ENCODE peak calls at places on chromosomes 7 and 10, in four cellular contexts. One of them, this sample, is unnamed.

GRCh38 chr7:16778479-16778878 is 24.9 kb downstream of the TSPAN13 start:
- DNase-seq in H54: no peak
- DNase-seq in ovary: no peak
- DNase-seq in HCT116: no peak
- DNase-seq in this sample: no peak

GRCh38 chr10:47048533-47048905 is 137.3 kb downstream of the PTPN20 start:
- DNase-seq in ovary: no peak
- DNase-seq in HCT116: no peak
- DNase-seq in H54: no peak
- DNase-seq in this sample: peak

GRCh38 chr10:86690231-86690630 is 21.9 kb downstream of the LDB3 start:
- DNase-seq in ovary: no peak
- DNase-seq in H54: no peak
- DNase-seq in HCT116: no peak
- DNase-seq in this sample: no peak

GRCh38 chr10:3127921-3128320 is 44.7 kb downstream of the PITRM1 start:
- DNase-seq in ovary: no peak
- DNase-seq in H54: no peak
- DNase-seq in HCT116: no peak
- DNase-seq in this sample: no peak

GRCh38 chr7:50101873-50102272 is 8.8 kb upstream of the ZPBP start:
- DNase-seq in HCT116: no peak
- DNase-seq in H54: no peak
- DNase-seq in ovary: no peak
- DNase-seq in this sample: no peak

GRCh38 chr10:10725196-10725595 is 292.5 kb upstream of the CELF2 start:
- DNase-seq in HCT116: no peak
- DNase-seq in ovary: no peak
- DNase-seq in H54: no peak
- DNase-seq in this sample: no peak

GRCh38 chr10:61548371-61548770 is 95.2 kb upstream of the TMEM26 start:
- DNase-seq in HCT116: no peak
- DNase-seq in H54: no peak
- DNase-seq in ovary: no peak
- DNase-seq in this sample: no peak

GRCh38 chr7:155360495-155361362 is 63.1 kb downstream of the INSIG1 start:
- DNase-seq in ovary: peak
- DNase-seq in H54: no peak
- DNase-seq in HCT116: no peak
- DNase-seq in this sample: no peak

GRCh38 chr10:126013489-126014281 is 117.3 kb downstream of the FANK1 start:
- DNase-seq in ovary: no peak
- DNase-seq in H54: peak
- DNase-seq in HCT116: no peak
- DNase-seq in this sample: no peak

GRCh38 chr10:133278577-133279265 is 2.1 kb upstream of the ADAM8 start:
- DNase-seq in ovary: no peak
- DNase-seq in HCT116: no peak
- DNase-seq in H54: peak
- DNase-seq in this sample: peak

GRCh38 chr7:135768064-135768463 is 19.5 kb upstream of the FAM180A start:
- DNase-seq in H54: no peak
- DNase-seq in HCT116: no peak
- DNase-seq in ovary: no peak
- DNase-seq in this sample: no peak

GRCh38 chr7:156969972-156970420 is 20.5 kb downstream of the NOM1 start:
- DNase-seq in HCT116: no peak
- DNase-seq in H54: no peak
- DNase-seq in ovary: no peak
- DNase-seq in this sample: no peak

GRCh38 chr7:87345962-87346371 is 503 bp downstream of the CROT start:
- DNase-seq in HCT116: no peak
- DNase-seq in H54: no peak
- DNase-seq in ovary: no peak
- DNase-seq in this sample: no peak

GRCh38 chr10:55374060-55374459 is 573.0 kb upstream of the PCDH15 start:
- DNase-seq in ovary: no peak
- DNase-seq in HCT116: no peak
- DNase-seq in H54: no peak
- DNase-seq in this sample: no peak

GRCh38 chr10:69726850-69727249 is 74.9 kb upstream of the COL13A1 start:
- DNase-seq in ovary: no peak
- DNase-seq in H54: no peak
- DNase-seq in HCT116: no peak
- DNase-seq in this sample: no peak

GRCh38 chr10:130757271-130757670 is 554.2 kb downstream of the TCERG1L start:
- DNase-seq in HCT116: no peak
- DNase-seq in ovary: no peak
- DNase-seq in H54: no peak
- DNase-seq in this sample: peak

GRCh38 chr7:139034336-139034735 is 1.5 kb downstream of the ZC3HAV1L start:
- DNase-seq in H54: no peak
- DNase-seq in HCT116: no peak
- DNase-seq in ovary: no peak
- DNase-seq in this sample: no peak

GRCh38 chr7:3265388-3265787 is 35.7 kb upstream of the SDK1 start:
- DNase-seq in ovary: no peak
- DNase-seq in H54: no peak
- DNase-seq in HCT116: no peak
- DNase-seq in this sample: no peak

GRCh38 chr7:69858471-69858870 is 260.2 kb downstream of the AUTS2 start:
- DNase-seq in H54: no peak
- DNase-seq in ovary: no peak
- DNase-seq in HCT116: no peak
- DNase-seq in this sample: no peak

GRCh38 chr10:89891006-89891405 is 189.6 kb downstream of the KIF20B start:
- DNase-seq in HCT116: no peak
- DNase-seq in H54: no peak
- DNase-seq in ovary: no peak
- DNase-seq in this sample: no peak

GRCh38 chr10:4850400-4850799 is 24.4 kb downstream of the AKR1E2 start:
- DNase-seq in ovary: no peak
- DNase-seq in H54: no peak
- DNase-seq in HCT116: no peak
- DNase-seq in this sample: no peak

GRCh38 chr7:112204072-112204775 is 2.0 kb downstream of the DOCK4 start:
- DNase-seq in H54: peak
- DNase-seq in HCT116: no peak
- DNase-seq in ovary: no peak
- DNase-seq in this sample: no peak

GRCh38 chr7:3233301-3233700 is 67.8 kb upstream of the SDK1 start:
- DNase-seq in HCT116: no peak
- DNase-seq in H54: no peak
- DNase-seq in ovary: no peak
- DNase-seq in this sample: no peak

GRCh38 chr7:157400171-157400860 is 63.5 kb downstream of the DNAJB6 start:
- DNase-seq in H54: no peak
- DNase-seq in HCT116: no peak
- DNase-seq in ovary: no peak
- DNase-seq in this sample: no peak

GRCh38 chr10:122237326-122237725 is 33.8 kb upstream of the BTBD16 start:
- DNase-seq in H54: no peak
- DNase-seq in ovary: no peak
- DNase-seq in HCT116: no peak
- DNase-seq in this sample: no peak

DNA sequence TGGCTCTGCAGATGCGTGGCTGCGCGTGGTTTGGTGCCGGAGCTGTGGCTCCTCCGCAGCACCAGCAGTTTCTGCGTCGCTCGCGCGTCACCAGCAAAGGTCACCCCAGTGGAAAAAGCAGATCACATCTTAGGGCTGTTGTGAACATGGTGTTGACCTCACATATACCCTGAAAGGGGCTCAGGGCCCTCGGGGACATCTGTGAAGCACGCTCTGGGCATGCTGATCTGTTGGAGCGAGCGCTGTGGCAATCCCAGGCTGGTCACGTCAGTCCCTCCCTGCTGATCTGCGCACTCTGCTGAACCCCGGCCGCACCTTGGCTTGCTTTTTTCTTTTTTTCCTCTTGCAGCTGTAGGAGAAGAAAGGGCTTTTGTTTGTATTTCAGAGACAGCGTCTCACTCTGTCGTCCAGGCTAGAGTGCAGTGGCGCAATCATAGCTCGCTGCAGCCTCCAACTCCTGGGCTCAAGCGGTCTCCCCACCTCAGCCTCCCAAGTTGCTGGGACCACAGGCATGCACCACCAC is 33.3 kb upstream of the AP5Z1 start:
- DNase-seq in HCT116: no peak
- DNase-seq in ovary: no peak
- DNase-seq in H54: no peak
- DNase-seq in this sample: peak
- TF ChIP-seq POLR2A in HCT116: no peak
- TF ChIP-seq POLR2A in ovary: no peak
- TF ChIP-seq POLR2A in H54: no peak
- TF ChIP-seq POLR2A in this sample: no peak

GRCh38 chr10:74190494-74190893 is 39.5 kb downstream of the ADK start:
- DNase-seq in H54: no peak
- DNase-seq in ovary: no peak
- DNase-seq in HCT116: no peak
- DNase-seq in this sample: no peak
- TF ChIP-seq POLR2A in H54: no peak
- TF ChIP-seq POLR2A in ovary: no peak
- TF ChIP-seq POLR2A in HCT116: no peak
- TF ChIP-seq POLR2A in this sample: no peak

DNA sequence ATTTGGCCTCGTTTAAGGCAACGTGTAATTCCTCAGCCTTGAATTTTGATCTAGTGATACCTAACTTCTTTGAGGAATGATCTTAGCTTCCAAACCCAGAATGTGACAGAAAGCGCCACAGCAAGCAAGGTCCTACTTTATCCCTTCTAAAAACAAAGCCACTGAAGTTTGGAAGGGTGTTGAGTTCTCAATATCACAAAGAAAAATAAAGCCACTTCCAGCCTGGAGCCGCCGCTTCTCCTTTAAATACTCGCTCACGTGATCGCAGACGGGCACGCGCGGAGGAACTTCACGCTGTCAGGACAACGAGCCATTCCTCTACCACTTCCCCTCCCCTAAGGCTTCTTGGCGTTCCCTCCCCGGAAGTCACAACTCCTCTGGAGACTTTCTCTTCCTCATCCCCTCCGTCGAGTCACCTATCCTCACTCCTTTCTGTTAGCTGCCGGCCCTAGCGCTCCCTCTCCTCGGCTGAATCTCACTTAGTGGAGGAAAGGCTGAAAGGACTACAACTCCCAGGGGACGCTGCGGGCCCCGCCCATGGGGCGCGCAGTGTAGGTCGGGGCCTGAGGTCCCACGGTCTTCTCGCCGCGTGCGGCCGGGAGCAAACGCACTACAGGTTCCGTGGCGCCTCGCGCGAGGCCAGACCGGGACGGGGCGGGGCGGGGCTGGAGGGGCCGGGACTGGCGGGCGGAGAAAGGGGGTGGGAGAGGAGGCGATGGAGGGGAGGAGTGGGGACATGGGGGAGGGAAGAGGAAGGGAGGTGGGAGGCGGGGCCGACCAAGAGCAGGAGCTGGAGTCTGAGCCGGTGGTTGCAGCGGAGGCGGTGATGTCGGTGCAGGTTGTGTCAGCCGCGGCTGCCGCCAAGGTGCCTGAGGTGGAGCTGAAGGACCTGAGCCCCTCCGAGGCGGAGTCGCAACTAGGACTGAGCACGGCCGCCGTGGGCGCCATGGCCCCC is at the start of gene AHCYL2:
- DNase-seq in H54: peak
- DNase-seq in HCT116: peak
- DNase-seq in ovary: peak
- DNase-seq in this sample: peak
- TF ChIP-seq POLR2A in H54: peak
- TF ChIP-seq POLR2A in HCT116: peak
- TF ChIP-seq POLR2A in ovary: peak
- TF ChIP-seq POLR2A in this sample: peak

GRCh38 chr10:102817175-102817574 is 20.0 kb downstream of the CYP17A1 start:
- DNase-seq in HCT116: no peak
- DNase-seq in H54: no peak
- DNase-seq in ovary: no peak
- DNase-seq in this sample: no peak

GRCh38 chr10:102814873-102815661 is 22.1 kb downstream of the CYP17A1 start:
- DNase-seq in HCT116: no peak
- DNase-seq in H54: no peak
- DNase-seq in ovary: peak
- DNase-seq in this sample: peak

GRCh38 chr10:102814456-102814871 is 22.7 kb downstream of the CYP17A1 start:
- DNase-seq in ovary: no peak
- DNase-seq in H54: no peak
- DNase-seq in HCT116: no peak
- DNase-seq in this sample: peak

GRCh38 chr10:102813734-102814455 is 23.3 kb downstream of the CYP17A1 start:
- DNase-seq in H54: no peak
- DNase-seq in ovary: peak
- DNase-seq in HCT116: no peak
- DNase-seq in this sample: peak

DNA sequence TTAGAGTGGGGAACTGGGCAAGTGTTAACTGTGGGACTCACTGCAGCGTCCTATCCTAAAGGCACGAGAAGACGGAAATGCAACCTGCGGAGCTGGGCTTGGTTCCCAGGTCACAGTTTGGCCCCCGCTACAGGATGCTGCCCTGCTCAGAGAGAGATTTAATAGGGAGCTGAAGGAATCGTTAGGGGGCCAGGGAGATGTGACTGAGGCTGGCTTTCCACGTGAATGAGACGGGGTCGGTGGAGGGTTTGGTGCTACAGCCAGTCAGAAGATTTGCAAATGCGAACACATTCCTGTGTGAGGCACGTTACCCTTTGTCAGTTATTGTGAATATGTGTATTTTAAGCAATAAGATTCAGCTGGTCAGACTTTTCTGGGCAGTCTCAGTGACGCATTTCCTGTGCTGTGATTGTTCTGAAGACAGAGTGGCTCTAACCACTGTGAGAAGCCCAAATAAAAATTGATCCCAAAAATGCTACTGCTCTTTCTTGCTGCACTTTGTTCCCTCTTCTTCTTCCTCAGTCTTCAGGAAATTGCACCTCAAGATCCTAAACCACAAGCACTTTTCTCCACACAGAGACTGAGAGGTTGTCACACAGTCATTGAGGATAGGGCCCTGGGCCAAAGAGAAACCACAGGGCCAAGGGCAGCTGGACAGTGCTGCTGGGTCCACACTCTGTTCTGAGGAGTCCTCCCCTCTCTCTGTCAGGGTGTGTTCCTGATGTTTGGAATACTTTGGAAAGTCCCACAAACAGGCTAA is 21.2 kb downstream of the CYP17A1 start:
- DNase-seq in H54: peak
- DNase-seq in HCT116: no peak
- DNase-seq in ovary: peak
- DNase-seq in this sample: no peak
- TF ChIP-seq POLR2A in H54: no peak
- TF ChIP-seq POLR2A in HCT116: no peak
- TF ChIP-seq POLR2A in ovary: peak
- TF ChIP-seq POLR2A in this sample: no peak

This sample was measured in stomach.